ENCODE peak calls at places on chromosomes 12 and 14, in nine cellular contexts. W is kidney epithelial cell, Z is heart left ventricle, R is cardiac fibroblast, T is nephron progenitor cell, M is GM10248, I is lower leg skin, X is AG04449, L is body of pancreas. E is an unnamed sample.

GRCh38 chr12:232731-233614 is 19.0 kb upstream of the SLC6A12 start:
- DNase-seq in W (no peak), Z (no peak), R (no peak), T (peak; percentile 37), M (no peak), I (no peak), X (no peak), L (no peak), E (no peak)

GRCh38 chr12:41202051-41202450 is 13.9 kb downstream of the PDZRN4 start:
- DNase-seq in W (no peak), Z (no peak), R (no peak), T (no peak), M (no peak), I (no peak), X (no peak), L (no peak), E (no peak)

GRCh38 chr14:38404616-38405015 is 148.7 kb upstream of the CLEC14A start:
- DNase-seq in W (no peak), Z (no peak), R (peak; percentile 55), T (no peak), M (no peak), I (no peak), X (no peak), L (no peak), E (no peak)

GRCh38 chr12:85301054-85301453 is 21.0 kb downstream of the ALX1 start:
- DNase-seq in W (no peak), Z (no peak), R (no peak), T (no peak), M (no peak), I (no peak), X (no peak), L (no peak), E (no peak)

GRCh38 chr12:12872139-12872933 is 19.0 kb upstream of the GPRC5A start:
- DNase-seq in W (peak; percentile 69), Z (no peak), R (peak; percentile 80), T (no peak), M (no peak), I (no peak), X (peak; percentile 66), L (no peak), E (peak; percentile 30)

GRCh38 chr12:51530208-51530607 is 60.8 kb upstream of the SCN8A start:
- DNase-seq in W (no peak), Z (no peak), R (no peak), T (no peak), M (no peak), I (no peak), X (no peak), L (no peak), E (no peak)

GRCh38 chr12:65699251-65699650 is 125.0 kb upstream of the HMGA2 start:
- DNase-seq in W (no peak), Z (no peak), R (peak; percentile 93), T (no peak), M (no peak), I (no peak), X (no peak), L (no peak), E (no peak)

GRCh38 chr14:97712471-97712870 is 915.3 kb downstream of the VRK1 start:
- DNase-seq in W (no peak), Z (no peak), R (no peak), T (no peak), M (no peak), I (no peak), X (no peak), L (no peak), E (no peak)

DNA sequence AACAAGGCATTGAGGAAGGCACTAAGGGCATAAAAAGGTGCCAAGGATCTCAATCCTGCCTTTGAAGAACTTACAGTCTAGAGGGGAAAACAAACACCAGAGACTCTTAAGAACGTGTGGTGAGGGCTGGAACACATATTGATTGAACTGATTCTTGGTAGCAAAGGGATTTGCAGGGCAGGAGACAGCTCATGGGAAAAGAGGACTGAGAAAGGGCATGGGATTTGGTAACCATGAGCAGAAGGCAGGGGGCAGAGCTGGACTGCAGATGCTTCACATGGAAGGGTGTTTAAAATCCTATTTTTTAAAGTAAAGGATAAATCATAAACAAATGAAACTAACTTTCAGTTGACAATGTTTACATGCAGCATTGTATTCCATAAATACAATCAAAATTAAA is 203.1 kb downstream of the ITPR2 start:
- DNase-seq in W (no peak), Z (no peak), R (peak; percentile 62), T (no peak), M (no peak), I (no peak), X (no peak), L (no peak), E (no peak)
- TF ChIP-seq CTCF in W (peak; percentile 52), Z (peak; percentile 28), R (peak; percentile 66), T (no peak), M (peak; percentile 2), I (no peak), X (peak; percentile 39), L (no peak), E (peak; percentile 28)

GRCh38 chr14:93135399-93135798 is 19.7 kb upstream of the ITPK1 start:
- DNase-seq in W (no peak), Z (no peak), R (no peak), T (no peak), M (no peak), I (no peak), X (no peak), L (peak; percentile 69), E (no peak)

GRCh38 chr14:93136009-93136408 is 20.3 kb upstream of the ITPK1 start:
- DNase-seq in W (no peak), Z (no peak), R (no peak), T (no peak), M (no peak), I (no peak), X (no peak), L (no peak), E (no peak)

GRCh38 chr14:93142854-93143652 is 27.3 kb upstream of the ITPK1 start:
- DNase-seq in W (no peak), Z (no peak), R (no peak), T (no peak), M (no peak), I (no peak), X (no peak), L (no peak), E (no peak)

GRCh38 chr14:93133476-93133875 is 17.8 kb upstream of the ITPK1 start:
- DNase-seq in W (no peak), Z (no peak), R (peak; percentile 83), T (no peak), M (no peak), I (peak; percentile 49), X (no peak), L (no peak), E (no peak)

GRCh38 chr14:93137864-93138263 is 22.1 kb upstream of the ITPK1 start:
- DNase-seq in W (no peak), Z (peak; percentile 32), R (peak; percentile 36), T (no peak), M (no peak), I (no peak), X (no peak), L (peak; percentile 83), E (no peak)
- TF ChIP-seq CTCF in W (no peak), Z (peak; percentile 40), R (no peak), T (no peak), M (no peak), I (no peak), X (no peak), L (peak; percentile 36), E (no peak)

DNA sequence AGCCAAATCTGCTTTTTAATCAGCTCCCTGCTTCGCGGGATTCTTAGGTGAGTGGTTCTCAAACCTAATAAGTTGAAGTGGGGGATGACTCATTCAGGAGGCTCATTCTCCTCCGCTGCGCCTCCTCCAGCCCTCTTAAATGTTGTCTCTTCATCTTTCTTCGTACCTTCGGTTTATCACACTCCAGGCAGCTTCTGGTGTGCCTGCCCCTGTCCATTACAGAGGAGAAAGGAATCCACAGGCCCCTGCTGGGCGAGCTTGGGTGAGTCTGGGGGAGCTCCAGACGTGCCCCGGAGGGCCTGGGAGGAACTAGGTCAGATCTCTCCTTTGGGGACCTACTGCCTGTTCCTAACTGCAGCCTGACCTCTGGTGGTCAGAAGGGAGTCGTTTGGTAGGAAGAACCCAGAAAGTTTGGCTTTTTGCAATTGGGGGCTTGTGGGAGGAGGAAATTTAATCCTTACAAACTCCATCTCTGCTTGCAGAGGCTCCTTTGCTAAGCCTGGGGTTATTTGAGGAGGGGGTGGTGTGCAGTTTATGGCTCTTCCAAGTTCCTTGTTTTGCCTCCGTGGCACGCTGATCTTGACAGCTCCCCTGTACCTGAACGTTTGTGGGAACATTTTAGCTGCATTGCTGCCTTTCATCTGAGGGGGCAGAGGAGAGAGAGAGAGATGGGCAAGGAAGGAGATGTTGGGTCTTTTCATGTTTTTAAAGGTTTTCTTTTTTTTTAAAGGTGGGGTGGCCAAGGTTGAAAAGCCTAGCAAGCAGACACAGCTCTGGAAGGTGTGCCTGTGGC is 84.1 kb upstream of the GNG2 start:
- DNase-seq in W (peak; percentile 14), Z (peak; percentile 44), R (peak; percentile 87), T (peak; percentile 62), M (peak; percentile 71), I (peak; percentile 26), X (no peak), L (peak; percentile 27), E (peak; percentile 36)
- TF ChIP-seq CTCF in W (peak; percentile 76), Z (peak; percentile 72), R (peak; percentile 78), T (peak; percentile 63), M (peak; percentile 31), I (no peak), X (peak; percentile 68), L (peak; percentile 48), E (peak; percentile 74)

GRCh38 chr12:116647802-116648201 is 88.6 kb downstream of the MAP1LC3B2 start:
- DNase-seq in W (no peak), Z (no peak), R (no peak), T (no peak), M (no peak), I (no peak), X (no peak), L (no peak), E (no peak)
- TF ChIP-seq CTCF in W (no peak), Z (no peak), R (no peak), T (no peak), M (no peak), I (no peak), X (no peak), L (no peak), E (no peak)